ENCODE peak calls at places on chromosomes 7 and 10, in ten cellular contexts. W is stomach, E is HepG2, X is prostate gland, O is HCT116, T is suprapubic skin, Z is transverse colon, H is spleen, A is Panc1, V is GM23338. N is an unnamed sample. For H3K4me1 and H3K36me3, the result is how much of the 10 kb centered on the place peaks cover.

GRCh38 chr10:114694735-114695134 is 36.7 kb upstream of the ABLIM1 start:
- DNase-seq in W (peak), E (peak), X (no peak), O (peak), T (no peak), Z (peak), H (no peak), A (no peak), V (peak), N (no peak)

GRCh38 chr7:85612514-85612913 is 425.7 kb upstream of the SEMA3D start:
- DNase-seq in W (no peak), E (no peak), X (no peak), O (no peak), T (no peak), Z (no peak), H (no peak), A (no peak), V (no peak), N (no peak)

GRCh38 chr10:85515316-85515715 is 851.3 kb downstream of the GRID1 start:
- DNase-seq in W (no peak), E (no peak), X (no peak), O (no peak), T (no peak), Z (no peak), H (no peak), A (no peak), V (no peak), N (no peak)

GRCh38 chr10:47452495-47453434 is 31.1 kb downstream of the ANXA8 start:
- DNase-seq in W (no peak), E (no peak), X (no peak), O (no peak), T (peak), Z (no peak), H (peak), A (no peak), V (peak), N (no peak)

GRCh38 chr10:114174462-114175190 is 623 bp upstream of the CCDC186 start:
- DNase-seq in W (peak), E (no peak), X (peak), O (no peak), T (peak), Z (no peak), H (peak), A (no peak), V (peak), N (peak)

GRCh38 chr10:128147669-128148068 is 21.4 kb upstream of the MKI67 start:
- DNase-seq in W (no peak), E (no peak), X (no peak), O (no peak), T (no peak), Z (no peak), H (no peak), A (no peak), V (no peak), N (peak)

GRCh38 chr10:100780324-100780723 is 34.9 kb downstream of the PAX2 start:
- DNase-seq in W (no peak), E (no peak), X (peak), O (no peak), T (no peak), Z (no peak), H (no peak), A (no peak), V (no peak), N (no peak)

GRCh38 chr10:51772387-51772786 is 73.0 kb upstream of the CSTF2T start:
- DNase-seq in W (no peak), E (no peak), X (no peak), O (no peak), T (no peak), Z (no peak), H (no peak), A (no peak), V (no peak), N (no peak)

GRCh38 chr10:132618158-132618924 is 80.8 kb downstream of the INPP5A start:
- DNase-seq in W (no peak), E (no peak), X (no peak), O (no peak), T (no peak), Z (no peak), H (no peak), A (no peak), V (no peak), N (no peak)

GRCh38 chr7:77276120-77276519 is 76.5 kb upstream of the FGL2 start:
- DNase-seq in W (no peak), E (no peak), X (no peak), O (no peak), T (no peak), Z (no peak), H (no peak), A (no peak), V (no peak), N (no peak)

GRCh38 chr10:1097436-1097835 is 41.3 kb downstream of the WDR37 start:
- DNase-seq in W (no peak), E (no peak), X (no peak), O (no peak), T (peak), Z (no peak), H (no peak), A (no peak), V (no peak), N (no peak)
- TF ChIP-seq POLR2AphosphoS5 in W (no peak), E (no peak), X (no peak), O (no peak), T (no peak), Z (no peak), H (no peak), A (no peak), V (no peak), N (no peak)

GRCh38 chr10:125125951-125126735 is 34.2 kb downstream of the CTBP2 start:
- DNase-seq in W (no peak), E (no peak), X (no peak), O (no peak), T (no peak), Z (no peak), H (peak), A (no peak), V (no peak), N (no peak)
- H3K4me1 ChIP-seq in W (half or more), E (under half), X (under half), O (under half), T (under half), Z (under half), H (under half), A (under half), V (half or more), N (half or more)

DNA sequence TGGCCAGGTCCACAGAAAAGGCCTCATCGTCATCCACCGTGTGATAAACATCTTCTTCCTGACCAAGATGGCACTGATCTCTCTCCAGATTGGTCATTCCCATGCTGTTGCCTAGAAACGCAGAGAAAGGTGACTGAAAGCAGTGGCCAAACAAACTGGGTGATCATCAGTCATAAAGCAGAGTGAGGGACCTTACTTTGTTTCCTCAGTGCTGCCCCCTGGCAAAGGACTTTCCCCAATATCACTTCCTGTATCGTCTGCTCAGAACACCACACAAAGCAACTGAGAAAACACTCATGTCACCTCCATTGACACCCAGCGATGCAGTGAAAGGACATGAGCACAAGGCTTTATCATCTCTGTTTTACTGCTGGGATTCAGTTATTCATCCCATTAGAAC is 40.0 kb upstream of the TM9SF3 start:
- DNase-seq in W (no peak), E (no peak), X (no peak), O (no peak), T (no peak), Z (no peak), H (no peak), A (no peak), V (peak), N (no peak)
- H3K36me3 ChIP-seq in W (under half), E (under half), X (under half), O (under half), T (under half), Z (under half), H (half or more), A (under half), V (under half), N (under half)

GRCh38 chr7:130996205-130996840 is 262.3 kb upstream of the KLF14 start:
- DNase-seq in W (peak), E (peak), X (no peak), O (no peak), T (no peak), Z (no peak), H (no peak), A (no peak), V (no peak), N (peak)
- TF ChIP-seq POLR2AphosphoS5 in W (peak), E (no peak), X (no peak), O (peak), T (no peak), Z (no peak), H (no peak), A (no peak), V (no peak), N (peak)

GRCh38 chr10:72316748-72317435 is 37.8 kb downstream of the DNAJB12 start:
- DNase-seq in W (peak), E (peak), X (peak), O (no peak), T (no peak), Z (peak), H (peak), A (no peak), V (no peak), N (no peak)
- H3K4me1 ChIP-seq in W (half or more), E (half or more), X (under half), O (half or more), T (half or more), Z (under half), H (half or more), A (half or more), V (under half), N (half or more)

GRCh38 chr7:31986878-31987518 is 83.2 kb downstream of the PDE1C start:
- DNase-seq in W (no peak), E (no peak), X (no peak), O (no peak), T (no peak), Z (no peak), H (no peak), A (no peak), V (no peak), N (no peak)
- H3K36me3 ChIP-seq in W (under half), E (under half), X (under half), O (under half), T (under half), Z (under half), H (under half), A (under half), V (under half), N (under half)

GRCh38 chr10:1101946-1102345 is 45.8 kb downstream of the WDR37 start:
- DNase-seq in W (no peak), E (no peak), X (no peak), O (no peak), T (no peak), Z (no peak), H (no peak), A (no peak), V (no peak), N (no peak)
- TF ChIP-seq POLR2AphosphoS5 in W (no peak), E (no peak), X (no peak), O (no peak), T (no peak), Z (no peak), H (no peak), A (no peak), V (no peak), N (no peak)